ENCODE peak calls at places on chromosomes 13 and 19, in seven cellular contexts. X is MCF 10A; C is activated naive CD4-positive, alpha-beta T cell treated with anti-CD3 and anti-CD28 coated beads, Interleukin-2, amount 50 U/mL, for 16 hours; O is M059J; R is amniotic stem cell; G is LoVo; D is GM04503. B is an unnamed sample.

GRCh38 chr19:10085641-10086031 is 481 bp upstream of the SHFL start:
- DNase-seq in X (no peak), C (no peak), O (no peak), R (no peak), G (no peak), D (no peak), B (no peak)

GRCh38 chr13:38283346-38283745 is 66.3 kb upstream of the UFM1 start:
- DNase-seq in X (no peak), C (no peak), O (no peak), R (no peak), G (no peak), D (no peak), B (no peak)

GRCh38 chr13:113751491-113751890 is 7.5 kb upstream of the TMEM255B start:
- DNase-seq in X (no peak), C (no peak), O (no peak), R (no peak), G (no peak), D (no peak), B (no peak)

GRCh38 chr19:17156947-17157302 is 58.2 kb upstream of the USE1 start:
- DNase-seq in X (no peak), C (no peak), O (no peak), R (no peak), G (no peak), D (no peak), B (no peak)

GRCh38 chr19:48292798-48293197 is 22.9 kb downstream of the ZNF114 start:
- DNase-seq in X (peak), C (no peak), O (peak), R (peak), G (no peak), D (peak), B (no peak)

GRCh38 chr13:20546559-20546958 is 20.4 kb upstream of the IFT88 start:
- DNase-seq in X (no peak), C (no peak), O (no peak), R (no peak), G (no peak), D (no peak), B (no peak)

GRCh38 chr19:7069904-7070226 is 362 bp downstream of the ZNF557 start:
- DNase-seq in X (no peak), C (no peak), O (no peak), R (no peak), G (no peak), D (no peak), B (no peak)

GRCh38 chr13:80235559-80236296 is 105.2 kb downstream of the SPRY2 start:
- DNase-seq in X (peak), C (no peak), O (peak), R (no peak), G (peak), D (no peak), B (no peak)

GRCh38 chr13:44573071-44573470 is 3.1 kb downstream of the TSC22D1 start:
- DNase-seq in X (no peak), C (no peak), O (peak), R (no peak), G (no peak), D (no peak), B (no peak)

GRCh38 chr13:105956891-105957290 is 578.6 kb downstream of the EFNB2 start:
- DNase-seq in X (no peak), C (no peak), O (no peak), R (no peak), G (no peak), D (no peak), B (no peak)

GRCh38 chr13:93776936-93777335 is 550.3 kb downstream of the GPC6 start:
- DNase-seq in X (no peak), C (no peak), O (peak), R (no peak), G (no peak), D (peak), B (no peak)

GRCh38 chr19:14113762-14114414 is 3.7 kb downstream of the PRKACA start:
- DNase-seq in X (no peak), C (peak), O (no peak), R (no peak), G (no peak), D (no peak), B (no peak)

GRCh38 chr13:20118268-20119140 is 42.3 kb downstream of the GJA3 start:
- DNase-seq in X (no peak), C (peak), O (peak), R (no peak), G (peak), D (peak), B (peak)

GRCh38 chr19:7705387-7706187 is 3.7 kb upstream of the FCER2 start:
- DNase-seq in X (no peak), C (peak), O (no peak), R (no peak), G (no peak), D (no peak), B (peak)

GRCh38 chr13:36345438-36346221 is 564 bp downstream of the SPART start:
- DNase-seq in X (peak), C (peak), O (peak), R (peak), G (no peak), D (no peak), B (peak)

GRCh38 chr13:74891610-74892009 is 590.4 kb downstream of the TBC1D4 start:
- DNase-seq in X (peak), C (no peak), O (peak), R (no peak), G (peak), D (no peak), B (no peak)

GRCh38 chr19:45632468-45633196 is 6.6 kb downstream of the EML2 start:
- DNase-seq in X (peak), C (peak), O (peak), R (peak), G (peak), D (peak), B (peak)

GRCh38 chr13:76937416-76937815 is 10.9 kb upstream of the ACOD1 start:
- DNase-seq in X (peak), C (no peak), O (peak), R (peak), G (peak), D (peak), B (peak)

GRCh38 chr19:16076958-16077611 is 790 bp downstream of the TPM4 start:
- DNase-seq in X (peak), C (peak), O (peak), R (no peak), G (no peak), D (no peak), B (no peak)

GRCh38 chr13:51047434-51048165 is 63.5 kb downstream of the C13orf42 start:
- DNase-seq in X (no peak), C (no peak), O (no peak), R (no peak), G (no peak), D (no peak), B (no peak)

GRCh38 chr19:18943465-18943864 is 2.4 kb upstream of the HOMER3 start:
- DNase-seq in X (no peak), C (no peak), O (no peak), R (no peak), G (no peak), D (no peak), B (no peak)

GRCh38 chr19:1064661-1065605 is 2.0 kb upstream of the ARHGAP45 start:
- DNase-seq in X (peak), C (peak), O (peak), R (no peak), G (peak), D (peak), B (peak)

GRCh38 chr19:16379521-16380313 is 55.1 kb downstream of the KLF2 start:
- DNase-seq in X (no peak), C (no peak), O (no peak), R (no peak), G (no peak), D (no peak), B (no peak)

GRCh38 chr19:12864721-12865715 is 16.2 kb downstream of the DNASE2 start:
- DNase-seq in X (no peak), C (no peak), O (no peak), R (no peak), G (no peak), D (no peak), B (no peak)

GRCh38 chr13:96678801-96679200 is 315.5 kb downstream of the OXGR1 start:
- DNase-seq in X (no peak), C (no peak), O (no peak), R (no peak), G (no peak), D (no peak), B (no peak)

GRCh38 chr13:43666403-43666802 is 120.4 kb downstream of the ENOX1 start:
- DNase-seq in X (no peak), C (no peak), O (no peak), R (no peak), G (no peak), D (no peak), B (no peak)

GRCh38 chr13:27194209-27194608 is 22.6 kb upstream of the USP12 start:
- DNase-seq in X (peak), C (no peak), O (peak), R (no peak), G (no peak), D (no peak), B (no peak)

GRCh38 chr19:38684078-38684861 is 36.8 kb downstream of the ACTN4 start:
- DNase-seq in X (peak), C (no peak), O (peak), R (peak), G (peak), D (peak), B (peak)

GRCh38 chr19:918481-919156 is 1.5 kb downstream of the KISS1R start:
- DNase-seq in X (no peak), C (peak), O (no peak), R (no peak), G (no peak), D (no peak), B (no peak)

GRCh38 chr19:49255674-49256073 is 69.3 kb downstream of the SLC6A16 start:
- DNase-seq in X (no peak), C (no peak), O (no peak), R (no peak), G (no peak), D (no peak), B (no peak)

GRCh38 chr13:58953638-58954037 is 1210.1 kb downstream of the DIAPH3 start:
- DNase-seq in X (no peak), C (no peak), O (peak), R (no peak), G (no peak), D (no peak), B (no peak)

GRCh38 chr19:56217039-56217949 is 15.2 kb downstream of the ZSCAN5C start:
- DNase-seq in X (no peak), C (no peak), O (peak), R (no peak), G (no peak), D (no peak), B (peak)

GRCh38 chr19:23116802-23117571 is at the start of gene ZNF730:
- DNase-seq in X (no peak), C (peak), O (peak), R (no peak), G (no peak), D (peak), B (peak)

GRCh38 chr13:112245179-112245724 is 130.9 kb upstream of the SPACA7 start:
- DNase-seq in X (no peak), C (no peak), O (no peak), R (no peak), G (no peak), D (no peak), B (peak)

GRCh38 chr13:35720290-35720689 is 243.8 kb upstream of the MAB21L1 start:
- DNase-seq in X (peak), C (no peak), O (no peak), R (no peak), G (no peak), D (no peak), B (no peak)

B was measured in adrenal gland.